ENCODE peak calls at places on chromosomes 2 and 18, in four cellular contexts. J is ovary, Y is tibial artery, G is substantia nigra. C is an unnamed sample.

GRCh38 chr2:34105015-34105767 is 506.1 kb upstream of the FAM98A start:
- DNase-seq in G (no peak), Y (no peak), J (no peak), C (no peak)

GRCh38 chr18:2417861-2418610 is 153.3 kb downstream of the METTL4 start:
- DNase-seq in J (no peak), G (no peak), Y (no peak), C (no peak)

GRCh38 chr18:78789850-78790249 is 189.8 kb upstream of the SALL3 start:
- DNase-seq in J (no peak), Y (no peak), G (no peak), C (no peak)

GRCh38 chr2:43129676-43130547 is 96.5 kb downstream of the ZFP36L2 start:
- DNase-seq in J (no peak), G (no peak), Y (peak), C (no peak)

GRCh38 chr2:224909885-224910517 is 132.3 kb downstream of the DOCK10 start:
- DNase-seq in Y (peak), G (no peak), J (peak), C (peak)

GRCh38 chr2:99607454-99607853 is 117.6 kb upstream of the REV1 start:
- DNase-seq in G (no peak), J (no peak), Y (no peak), C (no peak)

GRCh38 chr2:20148841-20149702 is 75.9 kb downstream of the SDC1 start:
- DNase-seq in Y (no peak), J (no peak), G (no peak), C (peak)

GRCh38 chr2:190031971-190032623 is 30.4 kb downstream of the MSTN start:
- DNase-seq in Y (no peak), J (no peak), G (no peak), C (no peak)

GRCh38 chr2:229409751-229410181 is 138.7 kb upstream of the PID1 start:
- DNase-seq in Y (no peak), J (no peak), G (no peak), C (no peak)